ENCODE peak calls at places on chromosomes 16 and 17, in six cellular contexts. I is A549, A is K562, M is GM12878, V is upper lobe of left lung, W is HepG2. Z is an unnamed sample.

GRCh38 chr17:81003711-81004335 is 12.2 kb downstream of the CHMP6 start:
- ATAC-seq in I (peak; percentile 15), A (peak; percentile 71), M (no peak), V (no peak), W (peak; percentile 2), Z (peak; percentile 26)

GRCh38 chr17:44315760-44316731 is 7.6 kb downstream of the RUNDC3A start:
- ATAC-seq in I (peak; percentile 1), A (peak; percentile 47), M (peak; percentile 15), V (no peak), W (peak; percentile 38), Z (no peak)

GRCh38 chr16:50360033-50360778 is 8.6 kb downstream of the BRD7 start:
- ATAC-seq in I (no peak), A (no peak), M (peak; percentile 20), V (no peak), W (no peak), Z (peak; percentile 74)

GRCh38 chr17:77440571-77440981 is 299.8 kb downstream of the SEC14L1 start:
- ATAC-seq in I (no peak), A (no peak), M (peak; percentile 22), V (no peak), W (no peak), Z (no peak)

GRCh38 chr17:2137342-2138098 is 82.6 kb downstream of the HIC1 start:
- ATAC-seq in I (peak; percentile 19), A (peak; percentile 91), M (peak; percentile 86), V (peak; percentile 57), W (no peak), Z (no peak)

GRCh38 chr16:88479795-88480760 is 27.0 kb downstream of the ZFPM1 start:
- ATAC-seq in I (no peak), A (no peak), M (peak; percentile 74), V (no peak), W (no peak), Z (no peak)

GRCh38 chr17:39904990-39905288 is 13.5 kb downstream of the GSDMB start:
- ATAC-seq in I (peak; percentile 31), A (no peak), M (no peak), V (no peak), W (peak; percentile 84), Z (no peak)

GRCh38 chr17:68580236-68580903 is 20.8 kb downstream of the FAM20A start:
- ATAC-seq in I (no peak), A (no peak), M (no peak), V (peak; percentile 91), W (peak; percentile 72), Z (peak; percentile 71)

GRCh38 chr16:31695667-31696066 is 168.0 kb downstream of the AHSP start:
- ATAC-seq in I (no peak), A (peak; percentile 41), M (peak; percentile 26), V (peak; percentile 59), W (no peak), Z (no peak)

GRCh38 chr17:47797797-47798196 is 23.8 kb downstream of the OSBPL7 start:
- ATAC-seq in I (no peak), A (no peak), M (no peak), V (no peak), W (no peak), Z (no peak)
- TF ChIP-seq EP300 in I (no peak), A (no peak), M (no peak), V (no peak), W (no peak), Z (no peak)

GRCh38 chr16:17380613-17381012 is 90.1 kb downstream of the XYLT1 start:
- ATAC-seq in I (no peak), A (no peak), M (no peak), V (no peak), W (no peak), Z (peak; percentile 31)
- H3K4me1 ChIP-seq in I (no peaks in the 10 kb centered on the region), A (no peaks in the 10 kb centered on the region), M (peaks cover 33% of the 10 kb centered on the region), V (peaks cover 41% of the 10 kb centered on the region), W (no peaks in the 10 kb centered on the region), Z (peaks cover 30% of the 10 kb centered on the region)

GRCh38 chr17:70913086-70913485 is 743.8 kb downstream of the KCNJ2 start:
- ATAC-seq in I (no peak), A (no peak), M (no peak), V (no peak), W (no peak), Z (no peak)
- TF ChIP-seq POLR2A in I (no peak), A (no peak), M (no peak), V (no peak), W (no peak), Z (no peak)

DNA sequence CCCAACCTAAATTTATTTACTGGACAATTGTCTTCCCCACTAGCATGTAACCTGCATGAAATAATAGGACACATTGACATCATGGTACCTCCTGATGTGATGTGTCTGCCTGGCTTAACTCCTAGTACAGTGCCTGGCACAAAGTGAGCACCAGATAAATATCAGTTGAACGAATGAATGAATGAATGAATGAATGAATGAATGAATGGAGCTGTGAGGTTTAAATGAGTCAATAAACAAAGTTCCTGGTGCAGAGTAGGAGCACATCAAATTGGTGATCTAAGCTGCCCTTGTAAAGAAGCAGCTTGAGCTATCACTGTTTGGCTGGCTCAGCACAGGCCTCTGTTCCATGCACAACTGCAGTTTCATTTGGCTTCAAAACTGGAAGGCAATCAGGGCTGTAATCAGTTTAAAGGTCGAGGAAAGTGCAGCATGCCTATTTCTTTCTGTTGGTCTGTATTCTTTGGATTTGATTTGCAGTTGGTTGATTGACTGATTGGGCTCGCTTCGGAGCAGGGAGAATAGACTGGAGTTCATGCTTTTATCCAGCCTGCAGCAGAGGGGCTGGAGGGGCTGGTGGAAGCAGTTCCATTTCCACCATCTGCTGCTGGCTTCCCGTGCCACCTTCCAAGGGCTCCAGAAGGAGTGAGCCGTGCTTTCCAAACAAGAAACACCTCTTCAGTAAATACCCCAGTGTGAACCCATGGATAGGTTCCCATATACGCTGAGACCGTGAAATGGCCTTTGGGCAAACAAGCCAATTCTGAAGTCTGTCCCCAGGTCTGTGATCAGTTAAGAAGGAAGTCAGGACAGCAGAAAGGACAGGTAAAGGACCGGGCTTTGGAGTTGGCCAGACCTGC is 54.6 kb downstream of the GPRC5B start:
- ATAC-seq in I (no peak), A (no peak), M (no peak), V (no peak), W (no peak), Z (no peak)
- TF ChIP-seq EP300 in I (no peak), A (no peak), M (no peak), V (no peak), W (no peak), Z (no peak)

GRCh38 chr16:84503751-84504395 is 586 bp downstream of the MEAK7 start:
- ATAC-seq in I (peak; percentile 14), A (peak; percentile 5), M (peak; percentile 2), V (no peak), W (peak; percentile 29), Z (no peak)
- H3K4me1 ChIP-seq in I (peaks cover 66% of the 10 kb centered on the region), A (peaks cover 37% of the 10 kb centered on the region), M (peaks cover 46% of the 10 kb centered on the region), V (peaks cover 21% of the 10 kb centered on the region), W (peaks cover 36% of the 10 kb centered on the region), Z (peaks cover 3% of the 10 kb centered on the region)

GRCh38 chr17:63446981-63447687 is 1.0 kb upstream of the CYB561 start:
- ATAC-seq in I (no peak), A (peak; percentile 44), M (no peak), V (peak; percentile 51), W (no peak), Z (peak; percentile 27)

GRCh38 chr17:63445065-63445464 is 1.0 kb downstream of the CYB561 start:
- ATAC-seq in I (no peak), A (no peak), M (no peak), V (no peak), W (no peak), Z (no peak)

GRCh38 chr17:63447688-63448005 is 1.5 kb upstream of the CYB561 start:
- ATAC-seq in I (no peak), A (peak; percentile 2), M (no peak), V (no peak), W (no peak), Z (no peak)

GRCh38 chr17:63445571-63446217 is 412 bp downstream of the CYB561 start:
- ATAC-seq in I (peak; percentile 88), A (peak; percentile 91), M (peak; percentile 87), V (peak; percentile 75), W (peak; percentile 93), Z (peak; percentile 78)

DNA sequence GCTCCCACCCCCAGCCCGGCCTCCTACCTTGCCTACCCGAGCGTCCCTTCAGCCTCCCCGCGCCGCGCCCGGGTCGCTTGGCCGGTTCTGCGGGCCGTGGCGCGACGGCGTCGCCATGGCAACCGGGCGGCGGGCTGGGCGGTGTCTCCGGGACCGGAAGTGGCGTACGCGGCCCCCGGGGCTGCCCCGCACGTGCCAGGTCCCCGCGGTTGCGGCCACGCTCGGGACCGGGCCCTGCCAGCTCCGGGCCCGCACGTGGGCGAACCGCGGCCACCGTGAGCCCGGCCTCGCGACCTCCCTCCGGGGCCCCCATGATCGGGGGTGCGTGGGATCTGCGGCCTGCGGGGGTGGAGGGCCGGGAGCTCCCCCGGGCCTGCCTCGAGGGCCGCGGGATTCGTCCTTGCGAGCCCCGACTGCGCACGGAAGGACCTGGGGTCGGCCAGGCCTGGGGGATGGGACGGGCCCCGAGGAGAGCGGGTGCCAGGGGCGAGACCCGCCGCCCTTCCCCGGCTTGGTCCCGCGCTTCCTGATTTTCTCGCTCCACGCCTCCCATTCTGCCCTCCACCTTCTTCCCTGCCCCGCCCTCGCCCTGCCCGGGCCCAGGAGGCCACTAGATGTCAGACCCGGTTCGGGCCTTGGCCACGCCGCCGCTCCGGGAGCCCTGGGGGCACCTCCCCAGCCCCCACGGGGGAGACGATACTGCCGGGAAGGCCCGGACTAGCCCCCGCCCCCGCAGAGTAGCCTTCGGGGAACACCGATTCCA is at the start of gene CYB561:
- ATAC-seq in I (peak; percentile 75), A (peak; percentile 77), M (peak; percentile 77), V (peak; percentile 70), W (peak; percentile 20), Z (peak; percentile 89)
- TF ChIP-seq POLR2A in I (peak; percentile 47), A (no peak), M (peak; percentile 4), V (peak; percentile 75), W (no peak), Z (peak; percentile 24)

GRCh38 chr16:67226295-67226803 is 581 bp upstream of the TMEM208 start:
- ATAC-seq in I (peak; percentile 45), A (no peak), M (peak; percentile 4), V (no peak), W (no peak), Z (no peak)

GRCh38 chr16:67227567-67227921 is 614 bp downstream of the TMEM208 start:
- ATAC-seq in I (no peak), A (no peak), M (no peak), V (no peak), W (no peak), Z (no peak)

GRCh38 chr16:67228034-67228785 is 1.3 kb downstream of the TMEM208 start:
- ATAC-seq in I (no peak), A (no peak), M (no peak), V (no peak), W (no peak), Z (no peak)

GRCh38 chr16:67228905-67229304 is 2.0 kb downstream of the TMEM208 start:
- ATAC-seq in I (no peak), A (no peak), M (no peak), V (no peak), W (no peak), Z (no peak)

DNA sequence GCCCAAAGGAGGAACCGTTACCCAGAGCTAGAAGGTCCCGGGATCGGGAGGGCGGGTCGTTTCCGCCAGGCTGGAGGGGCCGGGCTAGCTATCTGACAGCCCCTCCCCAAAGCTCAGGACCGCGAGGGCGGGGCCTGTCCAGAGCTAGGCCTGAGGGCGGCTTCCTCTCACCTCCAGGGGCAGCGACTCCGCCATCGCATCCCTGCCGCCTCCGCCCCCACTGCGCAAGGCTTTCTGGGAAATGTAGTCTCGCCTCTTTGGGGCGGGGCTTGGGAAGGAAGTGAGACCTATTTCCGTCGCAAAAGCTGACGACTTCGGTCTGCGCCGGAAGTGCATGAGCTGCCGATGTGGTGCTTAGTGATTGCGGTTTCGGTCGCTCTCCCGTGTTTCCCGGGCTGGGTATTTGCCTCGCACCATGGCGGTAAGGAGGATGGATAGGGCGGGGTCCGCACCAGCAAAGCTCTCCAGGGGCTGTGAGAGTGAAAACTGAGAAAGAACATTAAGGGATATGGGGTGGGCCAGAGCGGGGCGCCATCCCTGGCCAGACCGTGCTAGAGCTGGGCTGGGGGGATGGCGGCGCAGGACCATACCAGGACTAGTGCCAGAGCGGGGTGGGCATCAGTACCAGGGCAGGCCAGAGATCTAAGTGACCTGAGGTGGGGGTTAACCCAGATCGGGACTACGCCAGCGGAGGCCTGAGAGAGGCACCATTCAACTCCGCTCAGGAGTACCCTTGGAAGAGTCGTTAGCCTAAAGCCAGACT is at the start of gene TMEM208:
- ATAC-seq in I (peak; percentile 87), A (peak; percentile 98), M (peak; percentile 99), V (peak; percentile 97), W (peak; percentile 96), Z (peak; percentile 96)
- TF ChIP-seq EP300 in I (no peak), A (peak; percentile 19), M (no peak), V (peak; percentile 72), W (peak; percentile 30), Z (no peak)